ENCODE peak calls at places on chromosomes 7 and 10, in nine cellular contexts. One of them, this sample, is unnamed.

GRCh38 chr7:49787980-49788379 is 14.5 kb downstream of the VWC2 start:
- DNase-seq in astrocyte of the cerebellum: no peak
- DNase-seq in AG04449: no peak
- DNase-seq in fibroblast of lung: no peak
- DNase-seq in Panc1: no peak
- DNase-seq in esophagus muscularis mucosa: peak; percentile 47
- DNase-seq in AG09309: no peak
- DNase-seq in activated B cell treated with CpG ODN at 0.5 μM for 24 hours: no peak
- DNase-seq in cardiac fibroblast: no peak
- DNase-seq in this sample: no peak

GRCh38 chr10:87656431-87657072 is 3.1 kb upstream of the PAPSS2 start:
- DNase-seq in activated B cell treated with CpG ODN at 0.5 μM for 24 hours: no peak
- DNase-seq in AG09309: no peak
- DNase-seq in AG04449: no peak
- DNase-seq in fibroblast of lung: peak; percentile 46
- DNase-seq in astrocyte of the cerebellum: no peak
- DNase-seq in esophagus muscularis mucosa: no peak
- DNase-seq in Panc1: no peak
- DNase-seq in cardiac fibroblast: peak; percentile 70
- DNase-seq in this sample: no peak

GRCh38 chr10:72276013-72276387 is 2.3 kb downstream of the DDIT4 start:
- DNase-seq in fibroblast of lung: no peak
- DNase-seq in Panc1: no peak
- DNase-seq in AG04449: no peak
- DNase-seq in astrocyte of the cerebellum: no peak
- DNase-seq in cardiac fibroblast: peak; percentile 54
- DNase-seq in AG09309: no peak
- DNase-seq in activated B cell treated with CpG ODN at 0.5 μM for 24 hours: no peak
- DNase-seq in esophagus muscularis mucosa: no peak
- DNase-seq in this sample: no peak

GRCh38 chr7:83166-83840 is 109.1 kb upstream of the FAM20C start:
- DNase-seq in Panc1: no peak
- DNase-seq in activated B cell treated with CpG ODN at 0.5 μM for 24 hours: no peak
- DNase-seq in esophagus muscularis mucosa: no peak
- DNase-seq in cardiac fibroblast: no peak
- DNase-seq in AG04449: no peak
- DNase-seq in astrocyte of the cerebellum: no peak
- DNase-seq in AG09309: no peak
- DNase-seq in fibroblast of lung: no peak
- DNase-seq in this sample: no peak

GRCh38 chr10:133372507-133372906 is 647 bp downstream of the ECHS1 start:
- DNase-seq in AG04449: no peak
- DNase-seq in AG09309: no peak
- DNase-seq in astrocyte of the cerebellum: no peak
- DNase-seq in cardiac fibroblast: no peak
- DNase-seq in esophagus muscularis mucosa: no peak
- DNase-seq in Panc1: no peak
- DNase-seq in activated B cell treated with CpG ODN at 0.5 μM for 24 hours: no peak
- DNase-seq in fibroblast of lung: no peak
- DNase-seq in this sample: no peak

GRCh38 chr10:47063858-47064257 is 152.6 kb downstream of the PTPN20 start:
- DNase-seq in cardiac fibroblast: no peak
- DNase-seq in activated B cell treated with CpG ODN at 0.5 μM for 24 hours: no peak
- DNase-seq in fibroblast of lung: no peak
- DNase-seq in AG04449: no peak
- DNase-seq in astrocyte of the cerebellum: no peak
- DNase-seq in AG09309: no peak
- DNase-seq in Panc1: no peak
- DNase-seq in esophagus muscularis mucosa: no peak
- DNase-seq in this sample: no peak

GRCh38 chr7:51011710-51012350 is 229.1 kb upstream of the GRB10 start:
- DNase-seq in activated B cell treated with CpG ODN at 0.5 μM for 24 hours: no peak
- DNase-seq in esophagus muscularis mucosa: peak; percentile 72
- DNase-seq in astrocyte of the cerebellum: no peak
- DNase-seq in cardiac fibroblast: no peak
- DNase-seq in AG04449: no peak
- DNase-seq in AG09309: no peak
- DNase-seq in fibroblast of lung: no peak
- DNase-seq in Panc1: no peak
- DNase-seq in this sample: no peak

GRCh38 chr10:5643356-5643755 is 23.0 kb downstream of the ASB13 start:
- DNase-seq in Panc1: no peak
- DNase-seq in AG09309: no peak
- DNase-seq in astrocyte of the cerebellum: no peak
- DNase-seq in cardiac fibroblast: peak; percentile 84
- DNase-seq in fibroblast of lung: no peak
- DNase-seq in activated B cell treated with CpG ODN at 0.5 μM for 24 hours: no peak
- DNase-seq in AG04449: no peak
- DNase-seq in esophagus muscularis mucosa: no peak
- DNase-seq in this sample: no peak

GRCh38 chr10:44659350-44659749 is 251.8 kb upstream of the TMEM72 start:
- DNase-seq in fibroblast of lung: no peak
- DNase-seq in AG04449: no peak
- DNase-seq in cardiac fibroblast: no peak
- DNase-seq in AG09309: no peak
- DNase-seq in Panc1: no peak
- DNase-seq in astrocyte of the cerebellum: no peak
- DNase-seq in activated B cell treated with CpG ODN at 0.5 μM for 24 hours: no peak
- DNase-seq in esophagus muscularis mucosa: no peak
- DNase-seq in this sample: no peak

GRCh38 chr7:18064242-18064838 is 36.7 kb upstream of the PRPS1L1 start:
- DNase-seq in AG09309: no peak
- DNase-seq in astrocyte of the cerebellum: no peak
- DNase-seq in esophagus muscularis mucosa: no peak
- DNase-seq in fibroblast of lung: no peak
- DNase-seq in activated B cell treated with CpG ODN at 0.5 μM for 24 hours: no peak
- DNase-seq in AG04449: no peak
- DNase-seq in Panc1: peak; percentile 7
- DNase-seq in cardiac fibroblast: peak; percentile 29
- DNase-seq in this sample: no peak

GRCh38 chr10:131641231-131641630 is 259.6 kb upstream of the PPP2R2D start:
- DNase-seq in AG09309: no peak
- DNase-seq in esophagus muscularis mucosa: peak; percentile 87
- DNase-seq in activated B cell treated with CpG ODN at 0.5 μM for 24 hours: no peak
- DNase-seq in cardiac fibroblast: no peak
- DNase-seq in Panc1: no peak
- DNase-seq in AG04449: no peak
- DNase-seq in fibroblast of lung: no peak
- DNase-seq in astrocyte of the cerebellum: no peak
- DNase-seq in this sample: no peak

GRCh38 chr10:21368728-21369425 is 156.6 kb downstream of the SKIDA1 start:
- DNase-seq in cardiac fibroblast: peak; percentile 81
- DNase-seq in activated B cell treated with CpG ODN at 0.5 μM for 24 hours: no peak
- DNase-seq in AG04449: no peak
- DNase-seq in astrocyte of the cerebellum: no peak
- DNase-seq in AG09309: no peak
- DNase-seq in Panc1: no peak
- DNase-seq in fibroblast of lung: peak; percentile 40
- DNase-seq in esophagus muscularis mucosa: no peak
- DNase-seq in this sample: no peak

GRCh38 chr10:79094412-79095175 is 25.8 kb downstream of the ZMIZ1 start:
- DNase-seq in esophagus muscularis mucosa: no peak
- DNase-seq in cardiac fibroblast: no peak
- DNase-seq in astrocyte of the cerebellum: no peak
- DNase-seq in fibroblast of lung: no peak
- DNase-seq in Panc1: no peak
- DNase-seq in activated B cell treated with CpG ODN at 0.5 μM for 24 hours: no peak
- DNase-seq in AG09309: no peak
- DNase-seq in AG04449: no peak
- DNase-seq in this sample: no peak

GRCh38 chr7:11458736-11459483 is 373.1 kb downstream of the THSD7A start:
- DNase-seq in esophagus muscularis mucosa: no peak
- DNase-seq in astrocyte of the cerebellum: peak; percentile 79
- DNase-seq in AG09309: peak; percentile 11
- DNase-seq in Panc1: peak; percentile 55
- DNase-seq in AG04449: peak; percentile 14
- DNase-seq in fibroblast of lung: peak; percentile 90
- DNase-seq in cardiac fibroblast: peak; percentile 92
- DNase-seq in activated B cell treated with CpG ODN at 0.5 μM for 24 hours: no peak
- DNase-seq in this sample: peak; percentile 49

GRCh38 chr10:93554760-93555432 is 11.6 kb upstream of the FFAR4 start:
- DNase-seq in cardiac fibroblast: peak; percentile 79
- DNase-seq in fibroblast of lung: peak; percentile 37
- DNase-seq in activated B cell treated with CpG ODN at 0.5 μM for 24 hours: peak; percentile 31
- DNase-seq in AG04449: no peak
- DNase-seq in astrocyte of the cerebellum: peak; percentile 40
- DNase-seq in Panc1: peak; percentile 53
- DNase-seq in esophagus muscularis mucosa: no peak
- DNase-seq in AG09309: peak; percentile 14
- DNase-seq in this sample: peak; percentile 23

GRCh38 chr10:15813415-15813814 is 46.9 kb downstream of the MINDY3 start:
- DNase-seq in cardiac fibroblast: peak; percentile 50
- DNase-seq in AG09309: no peak
- DNase-seq in astrocyte of the cerebellum: no peak
- DNase-seq in fibroblast of lung: peak; percentile 50
- DNase-seq in AG04449: no peak
- DNase-seq in esophagus muscularis mucosa: no peak
- DNase-seq in activated B cell treated with CpG ODN at 0.5 μM for 24 hours: no peak
- DNase-seq in Panc1: no peak
- DNase-seq in this sample: no peak

GRCh38 chr7:151148319-151149259 is 18.9 kb downstream of the GBX1 start:
- DNase-seq in activated B cell treated with CpG ODN at 0.5 μM for 24 hours: no peak
- DNase-seq in fibroblast of lung: no peak
- DNase-seq in Panc1: no peak
- DNase-seq in AG09309: no peak
- DNase-seq in esophagus muscularis mucosa: no peak
- DNase-seq in cardiac fibroblast: no peak
- DNase-seq in AG04449: no peak
- DNase-seq in astrocyte of the cerebellum: no peak
- DNase-seq in this sample: no peak

GRCh38 chr7:151157645-151158329 is 9.7 kb downstream of the GBX1 start:
- DNase-seq in Panc1: no peak
- DNase-seq in esophagus muscularis mucosa: no peak
- DNase-seq in cardiac fibroblast: no peak
- DNase-seq in AG04449: no peak
- DNase-seq in fibroblast of lung: peak; percentile 20
- DNase-seq in AG09309: no peak
- DNase-seq in astrocyte of the cerebellum: no peak
- DNase-seq in activated B cell treated with CpG ODN at 0.5 μM for 24 hours: no peak
- DNase-seq in this sample: no peak

GRCh38 chr7:151150388-151150787 is 17.1 kb downstream of the GBX1 start:
- DNase-seq in Panc1: no peak
- DNase-seq in esophagus muscularis mucosa: no peak
- DNase-seq in activated B cell treated with CpG ODN at 0.5 μM for 24 hours: no peak
- DNase-seq in astrocyte of the cerebellum: no peak
- DNase-seq in cardiac fibroblast: no peak
- DNase-seq in AG09309: no peak
- DNase-seq in fibroblast of lung: no peak
- DNase-seq in AG04449: no peak
- DNase-seq in this sample: no peak

GRCh38 chr7:151152935-151153513 is 14.5 kb downstream of the GBX1 start:
- DNase-seq in cardiac fibroblast: no peak
- DNase-seq in AG04449: no peak
- DNase-seq in AG09309: no peak
- DNase-seq in esophagus muscularis mucosa: no peak
- DNase-seq in activated B cell treated with CpG ODN at 0.5 μM for 24 hours: no peak
- DNase-seq in fibroblast of lung: no peak
- DNase-seq in astrocyte of the cerebellum: no peak
- DNase-seq in Panc1: no peak
- DNase-seq in this sample: no peak
- TF ChIP-seq CTCF in cardiac fibroblast: peak; percentile 34
- TF ChIP-seq CTCF in AG04449: no peak
- TF ChIP-seq CTCF in AG09309: peak; percentile 32
- TF ChIP-seq CTCF in esophagus muscularis mucosa: no peak
- TF ChIP-seq CTCF in activated B cell treated with CpG ODN at 0.5 μM for 24 hours: no peak
- TF ChIP-seq CTCF in fibroblast of lung: peak; percentile 36
- TF ChIP-seq CTCF in astrocyte of the cerebellum: peak; percentile 54
- TF ChIP-seq CTCF in Panc1: no peak
- TF ChIP-seq CTCF in this sample: peak; percentile 7

GRCh38 chr7:93890041-93890463 is 501 bp downstream of the TFPI2 start:
- DNase-seq in fibroblast of lung: peak; percentile 74
- DNase-seq in astrocyte of the cerebellum: no peak
- DNase-seq in AG04449: no peak
- DNase-seq in esophagus muscularis mucosa: no peak
- DNase-seq in AG09309: no peak
- DNase-seq in cardiac fibroblast: peak; percentile 72
- DNase-seq in Panc1: no peak
- DNase-seq in activated B cell treated with CpG ODN at 0.5 μM for 24 hours: peak; percentile 17
- DNase-seq in this sample: no peak
- TF ChIP-seq CTCF in fibroblast of lung: no peak
- TF ChIP-seq CTCF in astrocyte of the cerebellum: peak; percentile 9
- TF ChIP-seq CTCF in AG04449: no peak
- TF ChIP-seq CTCF in esophagus muscularis mucosa: no peak
- TF ChIP-seq CTCF in AG09309: peak; percentile 10
- TF ChIP-seq CTCF in cardiac fibroblast: peak; percentile 14
- TF ChIP-seq CTCF in Panc1: no peak
- TF ChIP-seq CTCF in activated B cell treated with CpG ODN at 0.5 μM for 24 hours: no peak
- TF ChIP-seq CTCF in this sample: peak; percentile 5

DNA sequence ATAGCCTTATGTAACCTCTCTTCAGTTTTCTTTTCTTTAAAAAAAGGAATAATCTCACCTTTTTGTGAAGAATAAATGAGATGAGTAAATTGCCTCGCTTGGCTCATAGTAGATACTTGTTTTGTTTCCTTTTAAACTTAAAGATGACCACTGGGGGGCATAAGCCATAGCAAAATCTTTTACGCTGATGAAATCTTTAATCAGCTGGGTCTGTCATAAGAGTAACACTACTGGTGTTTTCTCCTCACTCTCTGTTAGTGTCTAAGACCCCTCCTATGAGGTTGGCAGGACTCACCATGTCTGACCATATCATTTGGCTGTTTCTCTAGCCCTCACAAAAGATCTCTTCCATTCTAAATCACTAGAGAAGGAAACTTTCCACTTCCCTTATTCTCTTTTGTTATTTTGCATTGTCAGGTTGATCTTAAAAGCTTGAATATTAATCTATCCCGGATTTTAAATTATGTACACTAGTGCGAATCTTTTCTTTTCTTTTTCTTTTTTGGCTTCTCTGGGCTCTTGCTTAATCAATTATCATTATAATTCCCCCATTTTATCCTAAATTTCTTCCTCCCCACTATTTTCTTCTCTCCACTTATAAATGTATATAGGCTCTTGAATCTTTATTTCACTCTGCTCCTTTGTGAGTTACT is 12.5 kb downstream of the STAG3 start:
- DNase-seq in activated B cell treated with CpG ODN at 0.5 μM for 24 hours: no peak
- DNase-seq in cardiac fibroblast: peak; percentile 62
- DNase-seq in AG04449: no peak
- DNase-seq in Panc1: no peak
- DNase-seq in astrocyte of the cerebellum: peak; percentile 15
- DNase-seq in AG09309: no peak
- DNase-seq in esophagus muscularis mucosa: no peak
- DNase-seq in fibroblast of lung: peak; percentile 39
- DNase-seq in this sample: no peak
- TF ChIP-seq CTCF in activated B cell treated with CpG ODN at 0.5 μM for 24 hours: no peak
- TF ChIP-seq CTCF in cardiac fibroblast: peak; percentile 41
- TF ChIP-seq CTCF in AG04449: peak; percentile 22
- TF ChIP-seq CTCF in Panc1: peak; percentile 44
- TF ChIP-seq CTCF in astrocyte of the cerebellum: peak; percentile 34
- TF ChIP-seq CTCF in AG09309: peak; percentile 47
- TF ChIP-seq CTCF in esophagus muscularis mucosa: peak; percentile 28
- TF ChIP-seq CTCF in fibroblast of lung: peak; percentile 47
- TF ChIP-seq CTCF in this sample: peak; percentile 41

DNA sequence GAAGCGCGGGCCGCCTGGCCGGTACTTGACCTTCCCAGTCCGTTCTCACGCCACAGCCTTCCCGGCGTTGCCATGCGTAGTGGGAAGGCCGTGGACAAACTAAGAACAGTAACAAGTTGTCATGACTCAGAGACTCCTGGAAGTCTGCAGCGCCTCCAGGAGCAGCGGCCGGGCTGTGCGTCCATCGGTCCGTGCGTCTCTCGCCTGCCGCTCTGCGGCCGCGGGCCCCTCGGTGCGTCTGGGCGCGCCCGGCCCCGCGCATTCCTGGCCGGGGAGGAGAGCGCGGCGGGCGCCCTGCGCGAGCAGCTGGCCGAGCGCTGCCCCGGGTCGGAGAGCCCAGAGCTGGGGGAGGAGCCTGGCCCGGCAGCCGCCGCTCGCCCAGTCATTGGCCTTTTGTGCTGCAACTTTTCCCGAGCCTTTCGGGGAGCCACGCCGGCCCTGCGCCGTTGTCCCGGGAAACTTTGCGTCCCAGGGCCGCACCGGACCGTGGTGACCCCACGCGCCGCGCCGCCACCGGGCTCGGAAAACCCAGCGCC is 123.7 kb downstream of the TACC2 start:
- DNase-seq in Panc1: peak; percentile 70
- DNase-seq in AG04449: peak; percentile 57
- DNase-seq in astrocyte of the cerebellum: peak; percentile 70
- DNase-seq in activated B cell treated with CpG ODN at 0.5 μM for 24 hours: no peak
- DNase-seq in fibroblast of lung: peak; percentile 94
- DNase-seq in AG09309: peak; percentile 87
- DNase-seq in cardiac fibroblast: peak; percentile 97
- DNase-seq in esophagus muscularis mucosa: peak; percentile 95
- DNase-seq in this sample: peak; percentile 88
- TF ChIP-seq CTCF in Panc1: peak; percentile 88
- TF ChIP-seq CTCF in AG04449: peak; percentile 54
- TF ChIP-seq CTCF in astrocyte of the cerebellum: peak; percentile 45
- TF ChIP-seq CTCF in activated B cell treated with CpG ODN at 0.5 μM for 24 hours: no peak
- TF ChIP-seq CTCF in fibroblast of lung: peak; percentile 50
- TF ChIP-seq CTCF in AG09309: peak; percentile 34
- TF ChIP-seq CTCF in cardiac fibroblast: peak; percentile 32
- TF ChIP-seq CTCF in esophagus muscularis mucosa: peak; percentile 64
- TF ChIP-seq CTCF in this sample: peak; percentile 46